ENCODE peak calls at places on chromosomes 2 and 18, in six cellular contexts. B, K, M, Z, N and S are unnamed samples.

GRCh38 chr2:46356993-46357392 is 59.8 kb downstream of the EPAS1 start:
- DNase-seq in B (no peak), K (no peak), M (no peak), Z (no peak), N (no peak), S (no peak)

GRCh38 chr2:128410758-128411215 is 92.1 kb upstream of the HS6ST1 start:
- DNase-seq in B (no peak), K (no peak), M (no peak), Z (no peak), N (no peak), S (no peak)

GRCh38 chr2:177254433-177255226 is 9.9 kb downstream of the NFE2L2 start:
- DNase-seq in B (no peak), K (no peak), M (no peak), Z (peak; percentile 48), N (no peak), S (peak; percentile 50)

GRCh38 chr18:75208055-75208835 is 694 bp downstream of the PTGR3 start:
- DNase-seq in B (no peak), K (peak; percentile 58), M (no peak), Z (peak; percentile 61), N (peak; percentile 50), S (peak; percentile 45)

GRCh38 chr2:27264253-27264752 is 1.5 kb upstream of the SLC30A3 start:
- DNase-seq in B (no peak), K (no peak), M (no peak), Z (no peak), N (peak; percentile 12), S (no peak)

GRCh38 chr2:202822411-202822810 is 49.2 kb downstream of the ICA1L start:
- DNase-seq in B (no peak), K (no peak), M (no peak), Z (no peak), N (peak; percentile 7), S (no peak)

GRCh38 chr2:1600191-1601063 is 143.9 kb downstream of the PXDN start:
- DNase-seq in B (no peak), K (no peak), M (no peak), Z (no peak), N (no peak), S (no peak)

GRCh38 chr2:36553690-36554089 is 44.3 kb downstream of the FEZ2 start:
- DNase-seq in B (no peak), K (no peak), M (no peak), Z (no peak), N (no peak), S (no peak)

GRCh38 chr18:73942081-73942625 is 205.5 kb downstream of the FBXO15 start:
- DNase-seq in B (no peak), K (no peak), M (no peak), Z (no peak), N (no peak), S (no peak)

GRCh38 chr18:9825571-9826073 is 60.2 kb upstream of the TXNDC2 start:
- DNase-seq in B (no peak), K (no peak), M (no peak), Z (peak; percentile 94), N (no peak), S (no peak)

GRCh38 chr2:46983065-46983801 is 67.6 kb upstream of the MCFD2 start:
- DNase-seq in B (no peak), K (peak; percentile 32), M (peak; percentile 78), Z (peak; percentile 71), N (peak; percentile 91), S (no peak)

GRCh38 chr2:198143156-198143555 is 338.8 kb downstream of the PLCL1 start:
- DNase-seq in B (no peak), K (no peak), M (no peak), Z (no peak), N (no peak), S (no peak)

GRCh38 chr2:11121099-11121822 is 34.0 kb upstream of the SLC66A3 start:
- DNase-seq in B (no peak), K (no peak), M (no peak), Z (peak; percentile 18), N (no peak), S (no peak)

GRCh38 chr2:106516436-106516835 is 29.3 kb downstream of the CD8B2 start:
- DNase-seq in B (no peak), K (no peak), M (no peak), Z (no peak), N (no peak), S (no peak)

GRCh38 chr2:202608142-202608852 is 26.5 kb upstream of the FAM117B start:
- DNase-seq in B (no peak), K (no peak), M (peak; percentile 46), Z (no peak), N (no peak), S (no peak)

GRCh38 chr2:163248321-163249090 is 409.9 kb upstream of the KCNH7 start:
- DNase-seq in B (no peak), K (no peak), M (no peak), Z (no peak), N (no peak), S (no peak)

GRCh38 chr2:41142463-41142862 is 690.6 kb upstream of the SLC8A1 start:
- DNase-seq in B (no peak), K (no peak), M (no peak), Z (no peak), N (no peak), S (no peak)

GRCh38 chr2:133004623-133005022 is 334.6 kb upstream of the LYPD1 start:
- DNase-seq in B (no peak), K (no peak), M (no peak), Z (no peak), N (no peak), S (no peak)

GRCh38 chr2:148594216-148594615 is 50.3 kb upstream of the EPC2 start:
- DNase-seq in B (no peak), K (no peak), M (no peak), Z (no peak), N (no peak), S (no peak)

GRCh38 chr2:207206001-207206400 is 40.3 kb upstream of the KLF7 start:
- DNase-seq in B (no peak), K (no peak), M (no peak), Z (no peak), N (no peak), S (no peak)

GRCh38 chr2:128642316-128642715 is 323.6 kb upstream of the HS6ST1 start:
- DNase-seq in B (no peak), K (no peak), M (no peak), Z (no peak), N (no peak), S (no peak)

GRCh38 chr2:237456200-237456731 is 30.8 kb upstream of the MLPH start:
- DNase-seq in B (no peak), K (peak; percentile 79), M (no peak), Z (peak; percentile 66), N (no peak), S (no peak)

GRCh38 chr18:59265246-59266018 is 7.8 kb downstream of the RAX start:
- DNase-seq in B (no peak), K (no peak), M (no peak), Z (no peak), N (no peak), S (no peak)

GRCh38 chr2:185127412-185127811 is 529.1 kb downstream of the ZNF804A start:
- DNase-seq in B (no peak), K (no peak), M (no peak), Z (peak; percentile 1), N (no peak), S (no peak)

GRCh38 chr2:212098966-212099365 is 439.6 kb downstream of the ERBB4 start:
- DNase-seq in B (no peak), K (no peak), M (no peak), Z (no peak), N (no peak), S (no peak)

GRCh38 chr18:58769321-58769720 is 95.4 kb upstream of the ZNF532 start:
- DNase-seq in B (no peak), K (no peak), M (no peak), Z (no peak), N (no peak), S (no peak)

GRCh38 chr2:45130758-45131157 is 121.5 kb upstream of the SIX2 start:
- DNase-seq in B (no peak), K (no peak), M (no peak), Z (peak; percentile 22), N (no peak), S (no peak)

GRCh38 chr2:45127321-45127720 is 118.1 kb upstream of the SIX2 start:
- DNase-seq in B (no peak), K (no peak), M (no peak), Z (no peak), N (no peak), S (no peak)

GRCh38 chr2:45131587-45131986 is 122.3 kb upstream of the SIX2 start:
- DNase-seq in B (no peak), K (no peak), M (no peak), Z (peak; percentile 73), N (no peak), S (no peak)

GRCh38 chr2:45127891-45128290 is 118.6 kb upstream of the SIX2 start:
- DNase-seq in B (no peak), K (no peak), M (no peak), Z (no peak), N (no peak), S (no peak)

GRCh38 chr2:45128580-45128997 is 119.3 kb upstream of the SIX2 start:
- DNase-seq in B (peak; percentile 74), K (peak; percentile 46), M (no peak), Z (peak; percentile 99), N (no peak), S (no peak)
- TF ChIP-seq CTCF in B (no peak), K (no peak), M (no peak), Z (peak; percentile 30), N (no peak), S (no peak)

GRCh38 chr2:99190548-99190947 is 9.6 kb downstream of the MRPL30 start:
- DNase-seq in B (no peak), K (no peak), M (no peak), Z (no peak), N (no peak), S (no peak)
- TF ChIP-seq CTCF in B (no peak), K (no peak), M (no peak), Z (peak; percentile 8), N (no peak), S (peak; percentile 27)

GRCh38 chr2:23705771-23706612 is 220.9 kb downstream of the ATAD2B start:
- DNase-seq in B (no peak), K (no peak), M (no peak), Z (no peak), N (no peak), S (no peak)
- TF ChIP-seq CTCF in B (no peak), K (no peak), M (no peak), Z (no peak), N (no peak), S (no peak)

DNA sequence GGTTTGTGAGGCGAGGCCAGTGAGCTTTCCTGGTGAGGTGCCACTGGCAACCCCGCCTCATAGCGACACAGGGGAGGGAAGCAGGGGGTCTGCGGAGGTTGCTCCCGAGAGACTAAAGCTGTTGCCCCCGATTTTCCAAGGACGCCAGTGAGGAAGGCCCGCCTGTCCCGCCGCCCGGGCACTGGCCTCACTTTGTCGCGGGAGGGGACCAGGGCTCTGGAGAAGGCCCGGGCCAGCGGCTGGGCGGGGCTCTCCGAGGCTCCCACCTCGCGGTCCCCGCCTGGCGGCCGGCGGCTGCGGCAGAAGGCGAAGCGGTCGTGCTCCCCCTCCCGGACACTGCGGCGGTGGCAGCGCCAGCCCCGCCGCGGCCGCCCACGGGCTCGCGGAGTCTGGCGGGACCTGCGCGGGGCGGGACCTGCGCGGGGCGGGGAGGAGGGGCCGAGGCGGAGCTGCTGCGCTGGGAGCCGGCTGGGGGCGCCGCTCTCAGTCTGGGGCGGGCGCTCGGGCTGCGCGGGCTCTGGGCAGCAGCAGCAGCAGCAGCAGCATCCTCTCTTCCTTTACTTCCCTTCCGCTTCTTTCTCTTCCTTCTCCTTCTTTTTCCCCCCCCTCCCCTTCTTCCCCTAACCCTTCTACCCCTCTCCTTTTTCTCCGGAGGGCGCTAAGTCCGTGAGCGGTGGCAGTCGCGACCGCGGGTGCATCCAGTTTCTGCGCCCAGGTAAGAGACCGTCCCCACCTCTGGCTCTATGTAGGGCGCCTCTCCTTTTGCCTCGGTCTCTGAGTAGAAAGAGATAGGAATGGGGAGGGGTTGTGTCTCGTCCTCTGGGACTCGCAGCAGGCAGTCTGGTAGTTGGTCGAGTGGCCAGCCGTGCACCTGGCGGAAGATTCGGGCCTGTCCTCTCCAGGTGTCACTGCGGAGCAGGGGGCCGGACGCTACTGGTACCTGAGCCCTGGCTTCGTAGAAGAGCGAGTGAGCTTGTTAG is at the start of gene MAP2:
- DNase-seq in B (peak; percentile 34), K (peak; percentile 80), M (no peak), Z (peak; percentile 84), N (peak; percentile 90), S (peak; percentile 90)
- TF ChIP-seq CTCF in B (peak; percentile 72), K (peak; percentile 97), M (peak; percentile 80), Z (peak; percentile 43), N (peak; percentile 64), S (peak; percentile 93)